ENCODE peak calls at places on chromosomes 5 and 9, in six cellular contexts. B is right lobe of liver, T is cardiac muscle cell, Q is astrocyte of the cerebellum, M is fibroblast of the aortic adventitia, A is breast epithelium. F is an unnamed sample.

GRCh38 chr5:13250450-13251291 is 693.8 kb downstream of the DNAH5 start:
- DNase-seq in B (no peak), T (peak; percentile 28), Q (no peak), M (peak; percentile 1), A (no peak), F (no peak)

GRCh38 chr5:111668713-111669112 is 88.3 kb downstream of the NREP start:
- DNase-seq in B (no peak), T (no peak), Q (no peak), M (no peak), A (no peak), F (no peak)

GRCh38 chr5:35777358-35778087 is 79.2 kb upstream of the IL7R start:
- DNase-seq in B (peak; percentile 48), T (peak; percentile 94), Q (peak; percentile 79), M (peak; percentile 90), A (peak; percentile 19), F (peak; percentile 88)

GRCh38 chr5:73459366-73459765 is 10.8 kb upstream of the FOXD1 start:
- DNase-seq in B (no peak), T (no peak), Q (no peak), M (no peak), A (no peak), F (peak; percentile 59)

GRCh38 chr5:22372376-22372775 is 480.8 kb downstream of the CDH12 start:
- DNase-seq in B (no peak), T (no peak), Q (no peak), M (no peak), A (no peak), F (no peak)

GRCh38 chr5:7705261-7705660 is 145.7 kb downstream of the CFAP90 start:
- DNase-seq in B (no peak), T (no peak), Q (no peak), M (no peak), A (no peak), F (no peak)

GRCh38 chr9:127972316-127972871 is 8.4 kb downstream of the EEIG1 start:
- DNase-seq in B (no peak), T (no peak), Q (no peak), M (no peak), A (no peak), F (no peak)

GRCh38 chr9:33140406-33141360 is 26.5 kb downstream of the B4GALT1 start:
- DNase-seq in B (no peak), T (no peak), Q (no peak), M (no peak), A (no peak), F (peak; percentile 31)

GRCh38 chr9:80701061-80701460 is 988.3 kb downstream of the TLE1 start:
- DNase-seq in B (no peak), T (no peak), Q (no peak), M (peak; percentile 46), A (no peak), F (peak; percentile 7)

GRCh38 chr9:15136646-15137045 is 170.4 kb downstream of the TTC39B start:
- DNase-seq in B (no peak), T (no peak), Q (no peak), M (peak; percentile 18), A (no peak), F (no peak)

GRCh38 chr9:20144255-20144654 is 355.4 kb upstream of the SLC24A2 start:
- DNase-seq in B (no peak), T (no peak), Q (no peak), M (no peak), A (no peak), F (no peak)

GRCh38 chr5:180283026-180283615 is 8.8 kb downstream of the MAPK9 start:
- DNase-seq in B (no peak), T (no peak), Q (no peak), M (no peak), A (no peak), F (peak; percentile 52)

GRCh38 chr5:39399135-39400036 is 25.4 kb downstream of the DAB2 start:
- DNase-seq in B (no peak), T (no peak), Q (peak; percentile 91), M (peak; percentile 99), A (no peak), F (peak; percentile 97)

GRCh38 chr5:145449794-145450193 is 385.3 kb downstream of the PRELID2 start:
- DNase-seq in B (no peak), T (no peak), Q (no peak), M (peak; percentile 24), A (no peak), F (no peak)

GRCh38 chr5:125455041-125455440 is 708.6 kb upstream of the ZNF608 start:
- DNase-seq in B (no peak), T (no peak), Q (no peak), M (peak; percentile 28), A (no peak), F (peak; percentile 38)

GRCh38 chr9:101586651-101587050 is 8.1 kb downstream of the PPP3R2 start:
- DNase-seq in B (no peak), T (no peak), Q (no peak), M (no peak), A (no peak), F (no peak)

GRCh38 chr5:88889165-88890069 is 6.4 kb upstream of the MEF2C start:
- DNase-seq in B (peak; percentile 65), T (peak; percentile 71), Q (no peak), M (peak; percentile 59), A (peak; percentile 59), F (peak; percentile 49)

GRCh38 chr9:132792547-132792946 is 85.5 kb downstream of the AK8 start:
- DNase-seq in B (no peak), T (no peak), Q (no peak), M (no peak), A (no peak), F (no peak)

GRCh38 chr9:131807131-131807990 is 67.5 kb upstream of the RAPGEF1 start:
- DNase-seq in B (no peak), T (peak; percentile 31), Q (no peak), M (no peak), A (no peak), F (no peak)

GRCh38 chr5:52469420-52469819 is 318.3 kb upstream of the ITGA1 start:
- DNase-seq in B (no peak), T (no peak), Q (no peak), M (no peak), A (no peak), F (no peak)

GRCh38 chr5:125198270-125198974 is 452.0 kb upstream of the ZNF608 start:
- DNase-seq in B (peak; percentile 49), T (peak; percentile 98), Q (peak; percentile 77), M (peak; percentile 93), A (peak; percentile 50), F (peak; percentile 66)

GRCh38 chr9:112777914-112778313 is 27.4 kb downstream of the SNX30 start:
- DNase-seq in B (no peak), T (no peak), Q (no peak), M (no peak), A (no peak), F (no peak)

GRCh38 chr9:42852133-42852532 is 668.7 kb downstream of the SPATA31A6 start:
- DNase-seq in B (peak; percentile 83), T (peak; percentile 58), Q (no peak), M (peak; percentile 12), A (no peak), F (peak; percentile 57)
- TF ChIP-seq CTCF in B (peak; percentile 44), T (no peak), Q (no peak), M (peak; percentile 18), A (no peak), F (peak; percentile 17)

DNA sequence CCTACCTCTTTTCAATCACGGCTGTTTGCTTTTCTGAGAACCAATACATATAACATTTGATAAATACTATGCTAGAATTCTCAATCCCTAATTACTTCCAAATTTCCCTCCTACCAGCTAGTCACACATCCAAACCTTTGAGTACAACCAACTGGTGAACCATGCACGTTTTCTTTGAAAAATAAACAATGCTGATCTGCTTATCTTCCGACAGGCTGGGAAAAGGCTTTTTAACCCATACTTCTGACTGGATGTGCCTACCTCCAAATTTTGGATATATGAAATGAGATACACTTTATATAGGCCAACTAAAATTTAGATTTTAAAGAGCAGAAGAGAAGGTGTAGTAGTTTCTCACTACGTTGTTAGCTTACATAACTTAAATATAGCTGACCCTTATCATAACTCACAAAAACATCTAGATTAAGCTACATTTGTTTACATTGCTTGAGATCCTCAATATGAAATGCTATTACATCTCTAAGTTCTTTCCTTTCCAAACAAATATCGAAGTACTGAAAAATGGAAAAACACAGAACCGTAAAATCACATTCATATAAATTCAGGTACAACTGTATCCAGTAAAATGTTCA is 2.1 kb downstream of the NR3C1 start:
- DNase-seq in B (no peak), T (no peak), Q (no peak), M (peak; percentile 46), A (no peak), F (no peak)
- H3K4me3 ChIP-seq in B (peak overlapping the region; percentile 81), T (no peak overlapping the region), Q (peak overlapping the region; percentile 82), M (peak overlapping the region; percentile 69), A (peak overlapping the region; percentile 92), F (peak overlapping the region; percentile 86)

GRCh38 chr5:132530946-132531345 is 12.4 kb downstream of the IL5 start:
- DNase-seq in B (no peak), T (no peak), Q (no peak), M (no peak), A (no peak), F (no peak)

GRCh38 chr5:132526290-132526973 is 16.9 kb downstream of the IL5 start:
- DNase-seq in B (peak; percentile 35), T (peak; percentile 66), Q (peak; percentile 29), M (peak; percentile 64), A (no peak), F (peak; percentile 72)

GRCh38 chr5:132525299-132525724 is 18.0 kb downstream of the IL5 start:
- DNase-seq in B (no peak), T (no peak), Q (no peak), M (no peak), A (no peak), F (no peak)

GRCh38 chr5:132528866-132529634 is 14.3 kb downstream of the IL5 start:
- DNase-seq in B (no peak), T (no peak), Q (no peak), M (no peak), A (no peak), F (no peak)

GRCh38 chr5:132526974-132527564 is 16.3 kb downstream of the IL5 start:
- DNase-seq in B (no peak), T (no peak), Q (no peak), M (no peak), A (no peak), F (peak; percentile 21)
- TF ChIP-seq CTCF in B (no peak), T (no peak), Q (no peak), M (no peak), A (no peak), F (no peak)

GRCh38 chr5:54832066-54832465 is 153.3 kb downstream of the ESM1 start:
- DNase-seq in B (no peak), T (no peak), Q (no peak), M (peak; percentile 47), A (no peak), F (no peak)

GRCh38 chr5:54832846-54833245 is 152.5 kb downstream of the ESM1 start:
- DNase-seq in B (no peak), T (no peak), Q (no peak), M (no peak), A (no peak), F (no peak)

GRCh38 chr5:54831233-54831632 is 154.2 kb downstream of the ESM1 start:
- DNase-seq in B (no peak), T (peak; percentile 71), Q (no peak), M (no peak), A (no peak), F (no peak)

GRCh38 chr5:54829102-54829501 is 156.3 kb downstream of the ESM1 start:
- DNase-seq in B (no peak), T (no peak), Q (no peak), M (no peak), A (no peak), F (no peak)

DNA sequence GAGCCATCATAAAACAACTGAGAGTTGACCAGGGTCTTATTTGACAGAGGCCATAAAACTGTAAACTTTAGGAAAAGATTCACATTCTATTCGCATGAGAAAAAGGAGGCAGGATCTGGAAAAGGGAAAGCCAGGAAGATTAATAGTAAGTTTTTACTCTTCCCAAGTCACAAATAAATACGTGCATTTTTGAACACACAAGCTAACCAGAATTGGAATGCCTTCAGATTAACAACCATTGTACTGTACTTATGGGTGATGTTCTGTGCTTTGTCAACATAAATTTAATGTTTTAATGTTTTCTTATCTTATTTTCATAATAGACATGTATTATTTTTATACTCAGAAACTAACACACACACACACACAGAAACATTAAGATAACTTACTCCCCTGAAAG is 155.7 kb downstream of the ESM1 start:
- DNase-seq in B (no peak), T (no peak), Q (no peak), M (peak; percentile 43), A (no peak), F (no peak)
- H3K4me3 ChIP-seq in B (no peak overlapping the region), T (no peak overlapping the region), Q (no peak overlapping the region), M (no peak overlapping the region), A (no peak overlapping the region), F (no peak overlapping the region)

F was measured in cardiac fibroblast.